ENCODE peak calls at places on chromosomes 5 and 9, in four cellular contexts. Q, X, C and G are unnamed samples.

GRCh38 chr5:112869948-112870347 is 8.9 kb downstream of the SRP19 start:
- DNase-seq in Q (no peak), X (no peak), C (no peak), G (no peak)

GRCh38 chr9:72952914-72953313 is at the start of gene ALDH1A1:
- DNase-seq in Q (no peak), X (no peak), C (no peak), G (no peak)

GRCh38 chr9:104833701-104834100 is 69.8 kb downstream of the NIPSNAP3B start:
- DNase-seq in Q (no peak), X (no peak), C (no peak), G (no peak)

GRCh38 chr9:12955510-12956163 is 180.8 kb downstream of the LURAP1L start:
- DNase-seq in Q (no peak), X (no peak), C (no peak), G (no peak)

GRCh38 chr5:172901012-172901780 is 58.0 kb upstream of the RPL26L1 start:
- DNase-seq in Q (no peak), X (peak), C (peak), G (no peak)

GRCh38 chr5:104702212-104702611 is 1139.6 kb upstream of the NUDT12 start:
- DNase-seq in Q (no peak), X (no peak), C (no peak), G (no peak)

GRCh38 chr5:67300321-67300720 is 103.7 kb upstream of the CD180 start:
- DNase-seq in Q (no peak), X (no peak), C (no peak), G (no peak)

GRCh38 chr5:134503088-134503936 is 22.2 kb upstream of the JADE2 start:
- DNase-seq in Q (peak), X (peak), C (peak), G (peak)

GRCh38 chr5:180353226-180353962 is at the start of gene GFPT2:
- DNase-seq in Q (peak), X (peak), C (peak), G (peak)

GRCh38 chr5:133938039-133938821 is 30.2 kb downstream of the C5orf15 start:
- DNase-seq in Q (no peak), X (peak), C (no peak), G (no peak)

GRCh38 chr5:168651654-168652053 is 72.5 kb upstream of the PANK3 start:
- DNase-seq in Q (no peak), X (peak), C (peak), G (peak)

GRCh38 chr9:86535406-86535915 is 181.3 kb upstream of the TUT7 start:
- DNase-seq in Q (no peak), X (no peak), C (no peak), G (no peak)

GRCh38 chr5:157918811-157919742 is 60.1 kb upstream of the CLINT1 start:
- DNase-seq in Q (peak), X (no peak), C (no peak), G (no peak)